ENCODE peak calls at places on chromosome 19, in five cellular contexts. One of them, this sample, is unnamed.

GRCh38 chr19:14979498-14980255 is at the start of gene SLC1A6:
- DNase-seq in cardiac muscle cell: peak
- DNase-seq in lower leg skin: no peak
- DNase-seq in vagina: no peak
- DNase-seq in GM10248: no peak
- DNase-seq in this sample: peak

GRCh38 chr19:44657211-44657921 is 13.7 kb downstream of the PVR start:
- DNase-seq in vagina: no peak
- DNase-seq in GM10248: peak
- DNase-seq in cardiac muscle cell: peak
- DNase-seq in lower leg skin: no peak
- DNase-seq in this sample: peak

GRCh38 chr19:1904385-1905070 is 671 bp upstream of the ADAT3 start:
- DNase-seq in vagina: peak
- DNase-seq in GM10248: peak
- DNase-seq in cardiac muscle cell: peak
- DNase-seq in lower leg skin: peak
- DNase-seq in this sample: no peak

GRCh38 chr19:14440049-14440448 is 6.9 kb downstream of the PKN1 start:
- DNase-seq in lower leg skin: peak
- DNase-seq in vagina: no peak
- DNase-seq in cardiac muscle cell: no peak
- DNase-seq in GM10248: peak
- DNase-seq in this sample: no peak

GRCh38 chr19:1239420-1239795 is 1.6 kb upstream of the CBARP start:
- DNase-seq in lower leg skin: no peak
- DNase-seq in cardiac muscle cell: no peak
- DNase-seq in GM10248: no peak
- DNase-seq in vagina: no peak
- DNase-seq in this sample: no peak

GRCh38 chr19:45364696-45365095 is 5.7 kb downstream of the ERCC2 start:
- DNase-seq in vagina: no peak
- DNase-seq in lower leg skin: no peak
- DNase-seq in GM10248: no peak
- DNase-seq in cardiac muscle cell: no peak
- DNase-seq in this sample: no peak

GRCh38 chr19:7852851-7853759 is 21.1 kb downstream of the PRR36 start:
- DNase-seq in GM10248: peak
- DNase-seq in vagina: no peak
- DNase-seq in lower leg skin: no peak
- DNase-seq in cardiac muscle cell: peak
- DNase-seq in this sample: peak

GRCh38 chr19:12759686-12760085 is 8.1 kb downstream of the BEST2 start:
- DNase-seq in cardiac muscle cell: no peak
- DNase-seq in lower leg skin: no peak
- DNase-seq in GM10248: no peak
- DNase-seq in vagina: no peak
- DNase-seq in this sample: no peak

GRCh38 chr19:50858896-50859295 is 4.2 kb downstream of the KLK3 start:
- DNase-seq in cardiac muscle cell: no peak
- DNase-seq in GM10248: no peak
- DNase-seq in vagina: no peak
- DNase-seq in lower leg skin: no peak
- DNase-seq in this sample: no peak

GRCh38 chr19:14673088-14673487 is 1.6 kb downstream of the ADGRE3 start:
- DNase-seq in GM10248: no peak
- DNase-seq in lower leg skin: no peak
- DNase-seq in cardiac muscle cell: no peak
- DNase-seq in vagina: no peak
- DNase-seq in this sample: no peak

GRCh38 chr19:57558525-57558924 is 1.1 kb downstream of the ZNF550 start:
- DNase-seq in vagina: no peak
- DNase-seq in GM10248: no peak
- DNase-seq in lower leg skin: no peak
- DNase-seq in cardiac muscle cell: peak
- DNase-seq in this sample: no peak
- TF ChIP-seq CTCF in vagina: no peak
- TF ChIP-seq CTCF in GM10248: no peak
- TF ChIP-seq CTCF in lower leg skin: no peak
- TF ChIP-seq CTCF in cardiac muscle cell: peak
- TF ChIP-seq CTCF in this sample: no peak

GRCh38 chr19:53076984-53077383 is 26.2 kb downstream of the ZNF160 start:
- DNase-seq in lower leg skin: no peak
- DNase-seq in vagina: no peak
- DNase-seq in GM10248: no peak
- DNase-seq in cardiac muscle cell: peak
- DNase-seq in this sample: peak
- TF ChIP-seq CTCF in lower leg skin: no peak
- TF ChIP-seq CTCF in vagina: no peak
- TF ChIP-seq CTCF in GM10248: no peak
- TF ChIP-seq CTCF in cardiac muscle cell: peak
- TF ChIP-seq CTCF in this sample: peak

DNA sequence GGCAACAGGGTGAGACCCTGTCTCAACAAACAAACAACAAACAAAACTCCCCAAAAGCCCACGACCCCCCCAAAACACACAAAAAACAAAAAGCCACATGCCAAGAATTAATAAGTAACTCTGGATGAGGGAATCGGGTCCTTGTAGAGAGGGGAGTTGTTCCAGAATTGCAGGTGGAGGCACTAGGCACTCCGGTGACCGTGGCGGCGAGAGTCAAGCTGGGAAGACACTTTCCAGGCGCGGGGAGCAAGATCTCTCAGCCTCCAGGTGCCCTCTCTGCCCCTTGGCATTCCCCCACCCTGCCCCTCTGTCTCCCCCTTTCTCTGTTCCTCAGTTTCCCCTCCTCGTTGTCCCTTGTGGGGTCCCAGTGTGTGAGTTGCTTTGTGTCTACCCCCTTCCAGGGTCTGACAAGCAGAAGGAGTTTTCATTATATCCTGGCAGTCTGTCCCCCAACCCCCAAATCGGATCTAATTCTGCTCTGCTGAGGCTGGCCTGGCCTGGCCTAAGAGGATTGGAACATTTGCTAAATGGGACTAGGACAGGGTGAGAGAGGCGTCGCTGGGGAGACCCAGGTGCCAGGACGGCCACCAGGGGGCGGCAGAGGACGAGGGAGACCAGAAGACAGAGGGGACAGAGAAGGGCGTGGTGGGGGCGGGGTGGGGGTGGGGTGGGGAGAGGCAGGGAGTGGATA is 8.3 kb upstream of the CRX start:
- DNase-seq in vagina: no peak
- DNase-seq in GM10248: peak
- DNase-seq in cardiac muscle cell: peak
- DNase-seq in lower leg skin: peak
- DNase-seq in this sample: peak
- TF ChIP-seq CTCF in vagina: no peak
- TF ChIP-seq CTCF in GM10248: peak
- TF ChIP-seq CTCF in cardiac muscle cell: peak
- TF ChIP-seq CTCF in lower leg skin: no peak
- TF ChIP-seq CTCF in this sample: peak

GRCh38 chr19:29283366-29283765 is 70.4 kb upstream of the UQCRFS1 start:
- DNase-seq in cardiac muscle cell: no peak
- DNase-seq in GM10248: no peak
- DNase-seq in vagina: no peak
- DNase-seq in lower leg skin: no peak
- DNase-seq in this sample: no peak

GRCh38 chr19:29285878-29286277 is 72.9 kb upstream of the UQCRFS1 start:
- DNase-seq in cardiac muscle cell: peak
- DNase-seq in GM10248: no peak
- DNase-seq in vagina: no peak
- DNase-seq in lower leg skin: no peak
- DNase-seq in this sample: peak

GRCh38 chr19:29287061-29287460 is 74.1 kb upstream of the UQCRFS1 start:
- DNase-seq in GM10248: no peak
- DNase-seq in cardiac muscle cell: no peak
- DNase-seq in vagina: no peak
- DNase-seq in lower leg skin: no peak
- DNase-seq in this sample: no peak

GRCh38 chr19:29288276-29288675 is 75.3 kb upstream of the UQCRFS1 start:
- DNase-seq in cardiac muscle cell: no peak
- DNase-seq in GM10248: no peak
- DNase-seq in vagina: no peak
- DNase-seq in lower leg skin: no peak
- DNase-seq in this sample: no peak

GRCh38 chr19:29285187-29285687 is 72.3 kb upstream of the UQCRFS1 start:
- DNase-seq in lower leg skin: no peak
- DNase-seq in cardiac muscle cell: no peak
- DNase-seq in GM10248: no peak
- DNase-seq in vagina: no peak
- DNase-seq in this sample: no peak
- TF ChIP-seq CTCF in lower leg skin: no peak
- TF ChIP-seq CTCF in cardiac muscle cell: no peak
- TF ChIP-seq CTCF in GM10248: no peak
- TF ChIP-seq CTCF in vagina: no peak
- TF ChIP-seq CTCF in this sample: no peak

GRCh38 chr19:35066691-35067563 is 25.4 kb downstream of the HPN start:
- DNase-seq in vagina: no peak
- DNase-seq in cardiac muscle cell: peak
- DNase-seq in GM10248: peak
- DNase-seq in lower leg skin: peak
- DNase-seq in this sample: peak
- TF ChIP-seq CTCF in vagina: peak
- TF ChIP-seq CTCF in cardiac muscle cell: peak
- TF ChIP-seq CTCF in GM10248: peak
- TF ChIP-seq CTCF in lower leg skin: peak
- TF ChIP-seq CTCF in this sample: peak

GRCh38 chr19:48210005-48210404 is 39.5 kb downstream of the ZSWIM9 start:
- DNase-seq in lower leg skin: no peak
- DNase-seq in cardiac muscle cell: no peak
- DNase-seq in vagina: no peak
- DNase-seq in GM10248: no peak
- DNase-seq in this sample: no peak

GRCh38 chr19:48203227-48203793 is 32.8 kb downstream of the ZSWIM9 start:
- DNase-seq in GM10248: no peak
- DNase-seq in lower leg skin: no peak
- DNase-seq in cardiac muscle cell: no peak
- DNase-seq in vagina: no peak
- DNase-seq in this sample: no peak

GRCh38 chr19:48206402-48207093 is 36.1 kb downstream of the ZSWIM9 start:
- DNase-seq in vagina: no peak
- DNase-seq in lower leg skin: no peak
- DNase-seq in cardiac muscle cell: no peak
- DNase-seq in GM10248: no peak
- DNase-seq in this sample: no peak

DNA sequence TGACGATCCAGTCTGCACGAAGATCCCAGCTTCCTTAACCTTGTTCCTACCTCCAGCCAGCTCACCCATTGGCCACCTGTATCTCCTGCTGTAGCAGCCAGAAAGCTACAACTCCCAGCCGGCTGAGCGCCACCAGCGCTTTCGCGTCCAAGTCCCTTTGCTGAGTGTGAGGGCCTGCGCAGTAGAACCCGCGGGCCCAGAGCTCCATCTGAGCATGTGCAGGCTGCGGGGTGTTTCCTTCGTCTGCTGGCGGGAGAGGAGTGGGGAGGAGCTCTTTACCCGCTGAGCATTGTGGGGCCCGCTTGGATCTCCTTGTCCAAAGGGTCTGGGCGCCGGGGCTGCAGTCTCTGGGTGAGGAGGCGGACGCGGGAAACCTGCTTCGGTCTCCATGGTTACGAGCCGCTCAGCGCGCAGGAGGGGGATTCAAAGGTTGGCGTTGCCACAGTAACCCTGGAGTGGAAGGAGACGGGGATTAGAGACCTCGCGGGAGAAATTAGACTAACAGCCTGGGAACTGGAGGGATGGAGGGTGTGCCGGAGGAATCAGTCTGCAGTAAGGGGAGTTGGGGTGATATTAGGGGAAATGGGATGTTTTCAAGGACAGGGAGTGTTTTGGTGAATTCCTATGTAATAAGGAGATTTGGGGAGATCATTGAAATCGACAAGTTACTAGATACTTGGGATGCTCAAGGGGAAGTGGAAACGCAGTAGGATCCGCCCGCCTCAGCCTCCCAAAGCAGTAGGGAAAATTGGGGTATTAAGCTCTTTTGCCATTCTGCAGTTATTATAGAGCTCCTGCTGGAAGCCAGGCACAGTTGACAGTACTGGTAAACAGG is 33.5 kb downstream of the ZSWIM9 start:
- DNase-seq in vagina: no peak
- DNase-seq in cardiac muscle cell: peak
- DNase-seq in GM10248: peak
- DNase-seq in lower leg skin: peak
- DNase-seq in this sample: peak
- TF ChIP-seq CTCF in vagina: no peak
- TF ChIP-seq CTCF in cardiac muscle cell: no peak
- TF ChIP-seq CTCF in GM10248: no peak
- TF ChIP-seq CTCF in lower leg skin: no peak
- TF ChIP-seq CTCF in this sample: no peak

GRCh38 chr19:18063463-18063862 is 23.3 kb downstream of the IL12RB1 start:
- DNase-seq in vagina: no peak
- DNase-seq in lower leg skin: no peak
- DNase-seq in cardiac muscle cell: peak
- DNase-seq in GM10248: no peak
- DNase-seq in this sample: no peak
- TF ChIP-seq CTCF in vagina: no peak
- TF ChIP-seq CTCF in lower leg skin: no peak
- TF ChIP-seq CTCF in cardiac muscle cell: peak
- TF ChIP-seq CTCF in GM10248: no peak
- TF ChIP-seq CTCF in this sample: no peak

DNA sequence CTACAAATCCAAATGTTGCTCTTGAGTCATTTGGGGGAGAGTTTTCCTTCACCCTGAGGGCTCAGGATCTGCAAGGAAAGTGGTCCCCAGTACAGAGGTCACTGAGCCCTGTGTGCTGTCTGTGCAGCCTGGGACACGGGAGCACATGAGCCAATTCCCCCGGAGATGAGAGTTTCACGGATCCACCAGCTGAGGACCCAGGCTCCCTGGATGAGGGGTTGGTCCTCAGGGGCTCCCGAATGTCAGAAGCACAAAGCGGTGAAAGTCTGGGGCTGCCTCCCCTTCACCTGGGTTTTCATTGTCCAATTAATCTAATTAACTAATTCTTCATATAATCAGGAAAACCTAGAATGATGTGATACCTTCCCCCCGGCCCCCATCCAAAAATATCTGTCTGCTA is 13.6 kb upstream of the LILRB2 start:
- DNase-seq in cardiac muscle cell: no peak
- DNase-seq in lower leg skin: no peak
- DNase-seq in GM10248: no peak
- DNase-seq in vagina: no peak
- DNase-seq in this sample: no peak
- TF ChIP-seq CTCF in cardiac muscle cell: no peak
- TF ChIP-seq CTCF in lower leg skin: no peak
- TF ChIP-seq CTCF in GM10248: no peak
- TF ChIP-seq CTCF in vagina: no peak
- TF ChIP-seq CTCF in this sample: no peak

GRCh38 chr19:53431399-53432087 is at the start of gene ZNF761:
- DNase-seq in GM10248: peak
- DNase-seq in cardiac muscle cell: peak
- DNase-seq in lower leg skin: peak
- DNase-seq in vagina: peak
- DNase-seq in this sample: peak
- TF ChIP-seq CTCF in GM10248: no peak
- TF ChIP-seq CTCF in cardiac muscle cell: peak
- TF ChIP-seq CTCF in lower leg skin: no peak
- TF ChIP-seq CTCF in vagina: peak
- TF ChIP-seq CTCF in this sample: peak